ENCODE peak calls at places on chromosomes 7 and 10, in eight cellular contexts. One of them, this sample, is unnamed.

GRCh38 chr10:114279886-114280644 is 41.0 kb downstream of the VWA2 start:
- DNase-seq in tibial nerve: no peak
- DNase-seq in left cardiac atrium: no peak
- DNase-seq in stimulated activated CD4-positive, alpha-beta T cell treated with anti-CD3 and anti-CD28 coated beads, Interleukin-1b, Interleukin-23, amount 100 ng/mL, for 4 hours: no peak
- DNase-seq in hypothalamus: no peak
- DNase-seq in iPS DF 19.7: no peak
- DNase-seq in stimulated activated CD8-positive, alpha-beta memory T cell treated with anti-CD3 and anti-CD28 coated beads, Interleukin-12 subunit alpha, Interleukin-12 subunit beta, amount 100 ng/mL, for 4 hours: no peak
- DNase-seq in activated CD4-positive, CD25-positive, alpha-beta regulatory T cell treated with anti-CD3 and anti-CD28 coated beads, Interleukin-2, amount 50 U/mL, for 72 hours: no peak
- DNase-seq in this sample: no peak

GRCh38 chr7:157714166-157715070 is 377.6 kb downstream of the DNAJB6 start:
- DNase-seq in hypothalamus: no peak
- DNase-seq in stimulated activated CD8-positive, alpha-beta memory T cell treated with anti-CD3 and anti-CD28 coated beads, Interleukin-12 subunit alpha, Interleukin-12 subunit beta, amount 100 ng/mL, for 4 hours: no peak
- DNase-seq in left cardiac atrium: no peak
- DNase-seq in stimulated activated CD4-positive, alpha-beta T cell treated with anti-CD3 and anti-CD28 coated beads, Interleukin-1b, Interleukin-23, amount 100 ng/mL, for 4 hours: no peak
- DNase-seq in iPS DF 19.7: no peak
- DNase-seq in tibial nerve: no peak
- DNase-seq in activated CD4-positive, CD25-positive, alpha-beta regulatory T cell treated with anti-CD3 and anti-CD28 coated beads, Interleukin-2, amount 50 U/mL, for 72 hours: peak
- DNase-seq in this sample: peak

GRCh38 chr10:12656518-12657142 is 307.3 kb downstream of the CAMK1D start:
- DNase-seq in tibial nerve: no peak
- DNase-seq in stimulated activated CD8-positive, alpha-beta memory T cell treated with anti-CD3 and anti-CD28 coated beads, Interleukin-12 subunit alpha, Interleukin-12 subunit beta, amount 100 ng/mL, for 4 hours: no peak
- DNase-seq in hypothalamus: no peak
- DNase-seq in left cardiac atrium: no peak
- DNase-seq in activated CD4-positive, CD25-positive, alpha-beta regulatory T cell treated with anti-CD3 and anti-CD28 coated beads, Interleukin-2, amount 50 U/mL, for 72 hours: no peak
- DNase-seq in stimulated activated CD4-positive, alpha-beta T cell treated with anti-CD3 and anti-CD28 coated beads, Interleukin-1b, Interleukin-23, amount 100 ng/mL, for 4 hours: no peak
- DNase-seq in iPS DF 19.7: no peak
- DNase-seq in this sample: no peak

GRCh38 chr10:36089790-36090391 is 447.8 kb upstream of the FZD8 start:
- DNase-seq in stimulated activated CD8-positive, alpha-beta memory T cell treated with anti-CD3 and anti-CD28 coated beads, Interleukin-12 subunit alpha, Interleukin-12 subunit beta, amount 100 ng/mL, for 4 hours: no peak
- DNase-seq in hypothalamus: no peak
- DNase-seq in stimulated activated CD4-positive, alpha-beta T cell treated with anti-CD3 and anti-CD28 coated beads, Interleukin-1b, Interleukin-23, amount 100 ng/mL, for 4 hours: no peak
- DNase-seq in tibial nerve: no peak
- DNase-seq in left cardiac atrium: no peak
- DNase-seq in iPS DF 19.7: no peak
- DNase-seq in activated CD4-positive, CD25-positive, alpha-beta regulatory T cell treated with anti-CD3 and anti-CD28 coated beads, Interleukin-2, amount 50 U/mL, for 72 hours: no peak
- DNase-seq in this sample: no peak

GRCh38 chr7:38284553-38284952 is 11.1 kb upstream of the TARP start:
- DNase-seq in iPS DF 19.7: no peak
- DNase-seq in activated CD4-positive, CD25-positive, alpha-beta regulatory T cell treated with anti-CD3 and anti-CD28 coated beads, Interleukin-2, amount 50 U/mL, for 72 hours: no peak
- DNase-seq in stimulated activated CD4-positive, alpha-beta T cell treated with anti-CD3 and anti-CD28 coated beads, Interleukin-1b, Interleukin-23, amount 100 ng/mL, for 4 hours: no peak
- DNase-seq in stimulated activated CD8-positive, alpha-beta memory T cell treated with anti-CD3 and anti-CD28 coated beads, Interleukin-12 subunit alpha, Interleukin-12 subunit beta, amount 100 ng/mL, for 4 hours: no peak
- DNase-seq in hypothalamus: no peak
- DNase-seq in tibial nerve: no peak
- DNase-seq in left cardiac atrium: no peak
- DNase-seq in this sample: no peak

GRCh38 chr7:7183833-7184463 is 1.6 kb downstream of the C1GALT1 start:
- DNase-seq in iPS DF 19.7: no peak
- DNase-seq in activated CD4-positive, CD25-positive, alpha-beta regulatory T cell treated with anti-CD3 and anti-CD28 coated beads, Interleukin-2, amount 50 U/mL, for 72 hours: no peak
- DNase-seq in stimulated activated CD4-positive, alpha-beta T cell treated with anti-CD3 and anti-CD28 coated beads, Interleukin-1b, Interleukin-23, amount 100 ng/mL, for 4 hours: no peak
- DNase-seq in hypothalamus: no peak
- DNase-seq in stimulated activated CD8-positive, alpha-beta memory T cell treated with anti-CD3 and anti-CD28 coated beads, Interleukin-12 subunit alpha, Interleukin-12 subunit beta, amount 100 ng/mL, for 4 hours: no peak
- DNase-seq in left cardiac atrium: no peak
- DNase-seq in tibial nerve: no peak
- DNase-seq in this sample: no peak

GRCh38 chr10:35328404-35329037 is 7.8 kb upstream of the CCNY start:
- DNase-seq in iPS DF 19.7: no peak
- DNase-seq in hypothalamus: no peak
- DNase-seq in stimulated activated CD4-positive, alpha-beta T cell treated with anti-CD3 and anti-CD28 coated beads, Interleukin-1b, Interleukin-23, amount 100 ng/mL, for 4 hours: no peak
- DNase-seq in tibial nerve: no peak
- DNase-seq in left cardiac atrium: no peak
- DNase-seq in stimulated activated CD8-positive, alpha-beta memory T cell treated with anti-CD3 and anti-CD28 coated beads, Interleukin-12 subunit alpha, Interleukin-12 subunit beta, amount 100 ng/mL, for 4 hours: no peak
- DNase-seq in activated CD4-positive, CD25-positive, alpha-beta regulatory T cell treated with anti-CD3 and anti-CD28 coated beads, Interleukin-2, amount 50 U/mL, for 72 hours: no peak
- DNase-seq in this sample: no peak

GRCh38 chr10:111475720-111476119 is 398.9 kb downstream of the ADRA2A start:
- DNase-seq in hypothalamus: no peak
- DNase-seq in stimulated activated CD8-positive, alpha-beta memory T cell treated with anti-CD3 and anti-CD28 coated beads, Interleukin-12 subunit alpha, Interleukin-12 subunit beta, amount 100 ng/mL, for 4 hours: no peak
- DNase-seq in left cardiac atrium: no peak
- DNase-seq in stimulated activated CD4-positive, alpha-beta T cell treated with anti-CD3 and anti-CD28 coated beads, Interleukin-1b, Interleukin-23, amount 100 ng/mL, for 4 hours: no peak
- DNase-seq in iPS DF 19.7: no peak
- DNase-seq in activated CD4-positive, CD25-positive, alpha-beta regulatory T cell treated with anti-CD3 and anti-CD28 coated beads, Interleukin-2, amount 50 U/mL, for 72 hours: no peak
- DNase-seq in tibial nerve: no peak
- DNase-seq in this sample: no peak

GRCh38 chr10:109963439-109963838 is 40.1 kb upstream of the XPNPEP1 start:
- DNase-seq in tibial nerve: no peak
- DNase-seq in activated CD4-positive, CD25-positive, alpha-beta regulatory T cell treated with anti-CD3 and anti-CD28 coated beads, Interleukin-2, amount 50 U/mL, for 72 hours: no peak
- DNase-seq in iPS DF 19.7: no peak
- DNase-seq in hypothalamus: no peak
- DNase-seq in stimulated activated CD4-positive, alpha-beta T cell treated with anti-CD3 and anti-CD28 coated beads, Interleukin-1b, Interleukin-23, amount 100 ng/mL, for 4 hours: no peak
- DNase-seq in left cardiac atrium: no peak
- DNase-seq in stimulated activated CD8-positive, alpha-beta memory T cell treated with anti-CD3 and anti-CD28 coated beads, Interleukin-12 subunit alpha, Interleukin-12 subunit beta, amount 100 ng/mL, for 4 hours: no peak
- DNase-seq in this sample: no peak

GRCh38 chr7:76086070-76086469 is 38.2 kb downstream of the MDH2 start:
- DNase-seq in hypothalamus: no peak
- DNase-seq in iPS DF 19.7: no peak
- DNase-seq in activated CD4-positive, CD25-positive, alpha-beta regulatory T cell treated with anti-CD3 and anti-CD28 coated beads, Interleukin-2, amount 50 U/mL, for 72 hours: no peak
- DNase-seq in stimulated activated CD8-positive, alpha-beta memory T cell treated with anti-CD3 and anti-CD28 coated beads, Interleukin-12 subunit alpha, Interleukin-12 subunit beta, amount 100 ng/mL, for 4 hours: no peak
- DNase-seq in stimulated activated CD4-positive, alpha-beta T cell treated with anti-CD3 and anti-CD28 coated beads, Interleukin-1b, Interleukin-23, amount 100 ng/mL, for 4 hours: no peak
- DNase-seq in left cardiac atrium: no peak
- DNase-seq in tibial nerve: no peak
- DNase-seq in this sample: no peak